ENCODE peak calls at places on chromosomes 7 and 10, in eight cellular contexts. E is IMR-90, L is Panc1, A is lower leg skin, N is Calu3, G is Peyer's patch, B is GM23338, P is fibroblast of lung. X is an unnamed sample.
A peak's percentile ranks its signal among the peaks of the same experiment; 100 is the strongest.

GRCh38 chr10:71404510-71405295 is 8.0 kb downstream of the CDH23 start:
- DNase-seq in A (peak; percentile 34), L (no peak), N (no peak), E (no peak), P (no peak), G (no peak), B (no peak), X (no peak)

GRCh38 chr10:8297951-8298350 is 243.5 kb downstream of the GATA3 start:
- DNase-seq in P (no peak), L (no peak), A (no peak), B (no peak), N (no peak), G (no peak), E (no peak), X (no peak)

GRCh38 chr10:132002004-132002403 is 20.3 kb upstream of the BNIP3 start:
- DNase-seq in N (no peak), A (peak; percentile 42), B (no peak), G (no peak), L (no peak), E (no peak), P (no peak), X (no peak)

GRCh38 chr10:76558586-76558985 is 1079.0 kb downstream of the KCNMA1 start:
- DNase-seq in E (peak; percentile 80), A (no peak), P (peak; percentile 97), N (no peak), L (no peak), B (no peak), G (no peak), X (peak; percentile 82)

GRCh38 chr10:14052926-14053325 is 277.8 kb downstream of the FRMD4A start:
- DNase-seq in E (no peak), A (no peak), B (no peak), G (no peak), N (no peak), L (no peak), P (no peak), X (no peak)

GRCh38 chr10:6530211-6530840 is 49.8 kb downstream of the PRKCQ start:
- DNase-seq in N (no peak), E (no peak), G (peak; percentile 74), P (no peak), B (no peak), A (no peak), L (no peak), X (no peak)

GRCh38 chr7:30436046-30436445 is 42.5 kb downstream of the NOD1 start:
- DNase-seq in E (no peak), P (no peak), L (no peak), G (no peak), N (no peak), B (no peak), A (peak; percentile 78), X (no peak)

GRCh38 chr10:1187151-1187854 is 131.1 kb downstream of the WDR37 start:
- DNase-seq in L (no peak), N (no peak), B (no peak), P (no peak), G (no peak), A (no peak), E (no peak), X (no peak)

DNA sequence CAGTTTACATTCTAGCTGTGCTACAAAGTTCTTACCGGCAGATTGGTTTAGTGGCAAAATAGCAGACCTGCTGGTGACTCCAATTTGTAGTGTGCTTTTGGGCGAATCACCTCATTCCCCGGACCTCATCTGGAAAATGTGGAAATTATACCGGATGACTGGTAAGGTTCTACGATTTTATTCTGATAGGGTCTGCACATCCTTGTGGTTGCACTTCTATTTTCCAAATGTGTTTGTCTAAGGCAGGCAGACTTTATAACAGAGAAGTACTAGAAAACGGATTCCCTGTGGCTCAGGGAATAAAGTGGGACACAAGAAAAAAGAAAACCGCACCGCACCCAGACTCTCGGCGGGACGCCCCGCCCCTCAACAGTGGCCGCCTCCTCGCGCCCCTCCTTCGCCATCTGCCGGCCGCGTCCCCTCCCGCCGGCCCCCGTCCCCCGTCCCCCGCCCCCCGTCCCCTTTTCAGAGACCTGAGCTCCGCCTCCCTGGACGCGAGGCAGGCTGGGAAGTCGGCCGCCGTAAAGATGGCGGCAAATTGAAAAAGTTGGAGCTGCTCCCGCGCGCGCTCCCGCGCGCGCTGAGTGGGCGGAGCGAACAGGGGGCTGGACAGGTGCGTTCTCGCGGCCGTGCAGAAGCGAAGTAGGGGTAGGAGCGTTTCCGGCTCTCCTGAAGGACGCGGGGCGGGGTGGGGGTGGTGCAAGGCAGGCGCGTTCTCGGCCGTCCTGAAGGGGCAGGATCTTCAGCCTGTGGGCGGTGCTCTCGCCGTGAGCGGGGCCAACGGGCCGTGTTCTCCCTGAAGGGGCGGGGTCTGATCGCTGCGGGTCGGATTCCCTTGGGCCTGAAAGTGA is 531 bp upstream of the CCM2 start:
- DNase-seq in B (peak; percentile 99), L (peak; percentile 98), A (peak; percentile 100), P (peak; percentile 99), E (peak; percentile 99), G (peak; percentile 99), N (peak; percentile 100), X (peak; percentile 99)
- TF ChIP-seq CTCF in B (no peak), L (no peak), A (no peak), P (no peak), E (no peak), G (peak; percentile 15), N (no peak), X (peak; percentile 41)

GRCh38 chr7:8035190-8035589 is 66.6 kb downstream of the GLCCI1 start:
- DNase-seq in A (no peak), P (no peak), L (no peak), G (no peak), B (peak; percentile 11), N (no peak), E (no peak), X (no peak)

GRCh38 chr7:8040768-8041369 is 72.3 kb downstream of the GLCCI1 start:
- DNase-seq in N (no peak), E (no peak), L (no peak), A (no peak), B (no peak), P (no peak), G (no peak), X (no peak)

GRCh38 chr7:8037151-8037550 is 68.6 kb downstream of the GLCCI1 start:
- DNase-seq in B (peak; percentile 2), P (no peak), A (no peak), E (no peak), G (no peak), N (no peak), L (no peak), X (no peak)

GRCh38 chr7:8035647-8036518 is 67.3 kb downstream of the GLCCI1 start:
- DNase-seq in L (peak; percentile 12), P (peak; percentile 66), E (peak; percentile 55), A (no peak), N (no peak), B (peak; percentile 64), G (no peak), X (peak; percentile 35)
- TF ChIP-seq CTCF in L (peak; percentile 80), P (peak; percentile 45), E (peak; percentile 53), A (no peak), N (peak; percentile 68), B (peak; percentile 68), G (peak; percentile 60), X (peak; percentile 70)

GRCh38 chr7:103077318-103077717 is 2.4 kb downstream of the ARMC10 start:
- DNase-seq in B (no peak), G (no peak), N (no peak), A (no peak), E (no peak), L (no peak), P (no peak), X (no peak)

GRCh38 chr7:103075337-103075918 is 488 bp downstream of the ARMC10 start:
- DNase-seq in G (peak; percentile 71), B (peak; percentile 86), A (peak; percentile 87), P (peak; percentile 34), L (no peak), E (peak; percentile 62), N (peak; percentile 43), X (peak; percentile 34)

GRCh38 chr7:103076767-103077166 is 1.8 kb downstream of the ARMC10 start:
- DNase-seq in N (no peak), P (no peak), E (no peak), L (no peak), A (no peak), G (no peak), B (no peak), X (no peak)

GRCh38 chr7:103073989-103074518 is 542 bp downstream of the FBXL13 start:
- DNase-seq in L (no peak), B (peak; percentile 39), P (no peak), N (no peak), E (no peak), G (no peak), A (no peak), X (no peak)

DNA sequence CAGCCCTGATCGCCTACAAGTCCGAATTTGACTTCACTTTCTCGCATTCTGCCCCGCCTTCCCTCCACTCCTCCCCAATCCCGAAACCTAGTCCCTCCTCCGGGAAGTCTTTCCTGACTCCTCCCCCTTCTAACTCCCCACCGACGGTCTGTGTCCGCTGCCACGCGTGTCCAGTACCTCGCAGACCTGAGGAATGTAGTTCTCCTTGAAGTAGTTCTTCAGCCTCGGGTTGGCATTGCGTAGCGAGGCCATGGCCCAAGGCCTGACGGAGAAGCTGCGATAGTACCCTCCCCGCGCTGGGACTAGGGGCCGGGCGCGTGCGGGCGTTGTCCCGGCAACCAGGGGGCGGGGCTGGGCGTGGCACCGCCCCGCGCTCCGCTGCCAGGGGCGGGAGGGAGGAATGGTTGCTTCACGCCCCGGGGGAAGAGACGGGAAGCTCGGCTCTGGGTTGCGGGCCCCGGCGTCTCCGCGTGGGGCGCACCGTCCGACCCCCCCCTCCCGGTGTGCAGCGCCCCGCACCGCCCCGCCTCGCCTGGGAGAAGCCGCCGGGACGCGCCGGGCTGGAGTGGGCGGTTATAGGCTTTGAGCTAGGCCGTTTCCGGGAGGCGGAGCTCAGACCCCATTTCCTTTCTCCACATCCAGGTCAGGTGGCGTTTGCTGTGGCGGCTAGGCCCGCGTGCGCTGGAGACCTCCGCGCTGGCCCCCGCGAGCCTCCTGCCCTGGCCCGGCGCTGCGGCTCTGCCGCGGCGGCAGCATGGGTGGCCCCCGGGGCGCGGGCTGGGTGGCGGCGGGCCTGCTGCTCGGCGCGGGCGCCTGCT is at the start of the genes ARMC10 and FBXL13:
- DNase-seq in E (peak; percentile 87), G (peak; percentile 86), B (peak; percentile 92), N (peak; percentile 88), P (peak; percentile 88), A (peak; percentile 97), L (peak; percentile 85), X (peak; percentile 84)
- TF ChIP-seq CTCF in E (peak; percentile 29), G (peak; percentile 55), B (no peak), N (no peak), P (peak; percentile 14), A (no peak), L (no peak), X (peak; percentile 67)

GRCh38 chr7:128363261-128363721 is 1.8 kb upstream of the PRRT4 start:
- DNase-seq in P (no peak), A (no peak), G (no peak), B (no peak), N (no peak), E (no peak), L (no peak), X (no peak)

GRCh38 chr7:128364166-128364565 is 2.7 kb upstream of the PRRT4 start:
- DNase-seq in G (no peak), P (no peak), L (no peak), A (no peak), N (no peak), B (no peak), E (no peak), X (no peak)

GRCh38 chr7:128359939-128360338 is 1.6 kb downstream of the PRRT4 start:
- DNase-seq in B (no peak), G (no peak), A (no peak), E (no peak), P (no peak), N (no peak), L (no peak), X (no peak)

GRCh38 chr7:128362670-128363069 is 1.2 kb upstream of the PRRT4 start:
- DNase-seq in P (no peak), L (no peak), E (peak; percentile 74), B (no peak), N (no peak), G (no peak), A (no peak), X (peak; percentile 54)

GRCh38 chr7:128361463-128362441 is at the start of gene PRRT4:
- DNase-seq in P (no peak), A (no peak), G (no peak), E (no peak), B (peak; percentile 72), N (peak; percentile 44), L (no peak), X (no peak)
- TF ChIP-seq CTCF in P (no peak), A (no peak), G (no peak), E (no peak), B (peak; percentile 18), N (no peak), L (peak; percentile 14), X (no peak)